ENCODE peak calls at places on chromosomes 4 and X, in seven cellular contexts. I is ascending aorta; J is caudate nucleus; R is GM13976; Q is NCI-H774; A is stimulated activated CD8-positive, alpha-beta memory T cell treated with anti-CD3 and anti-CD28 coated beads, Interleukin-15, amount 100 ng/mL, for 48 hours; P is activated CD4-positive, alpha-beta T cell treated with anti-CD3 and anti-CD28 coated beads for 1 hour. X is an unnamed sample.

GRCh38 chr4:142778908-142779307 is 67.2 kb downstream of the INPP4B start:
- DNase-seq in I (no peak), J (no peak), R (no peak), Q (no peak), A (no peak), P (no peak), X (no peak)

GRCh38 chr4:7539659-7540058 is 104.9 kb upstream of the PSAPL1 start:
- DNase-seq in I (no peak), J (no peak), R (no peak), Q (no peak), A (peak), P (peak), X (peak)

GRCh38 chrX:102784550-102784949 is 64.0 kb downstream of the GPRASP3 start:
- DNase-seq in I (no peak), J (no peak), R (no peak), Q (no peak), A (no peak), P (no peak), X (no peak)

GRCh38 chrX:24696241-24696640 is 2.5 kb downstream of the POLA1 start:
- DNase-seq in I (no peak), J (no peak), R (no peak), Q (no peak), A (no peak), P (no peak), X (no peak)

GRCh38 chr4:7817877-7818675 is 121.6 kb downstream of the AFAP1 start:
- DNase-seq in I (no peak), J (no peak), R (no peak), Q (no peak), A (no peak), P (no peak), X (no peak)

GRCh38 chr4:5980436-5981155 is 37.6 kb downstream of the C4orf50 start:
- DNase-seq in I (no peak), J (no peak), R (no peak), Q (no peak), A (no peak), P (no peak), X (no peak)

GRCh38 chr4:34108456-34108855 is 2135.9 kb downstream of the ARAP2 start:
- DNase-seq in I (no peak), J (no peak), R (no peak), Q (no peak), A (no peak), P (no peak), X (no peak)

GRCh38 chr4:8773124-8773931 is 98.3 kb downstream of the HMX1 start:
- DNase-seq in I (no peak), J (no peak), R (no peak), Q (no peak), A (no peak), P (no peak), X (no peak)

GRCh38 chr4:8181119-8181518 is 18.0 kb upstream of the SH3TC1 start:
- DNase-seq in I (no peak), J (no peak), R (no peak), Q (no peak), A (no peak), P (no peak), X (no peak)

GRCh38 chrX:7515681-7516413 is 327.1 kb upstream of the VCX start:
- DNase-seq in I (no peak), J (no peak), R (no peak), Q (no peak), A (no peak), P (no peak), X (no peak)

GRCh38 chr4:2402053-2402452 is 16.4 kb downstream of the ZFYVE28 start:
- DNase-seq in I (no peak), J (peak), R (no peak), Q (no peak), A (no peak), P (no peak), X (no peak)

GRCh38 chr4:148359769-148360168 is 82.4 kb downstream of the NR3C2 start:
- DNase-seq in I (no peak), J (no peak), R (no peak), Q (no peak), A (no peak), P (no peak), X (no peak)

GRCh38 chr4:122731676-122732075 is 828 bp upstream of the BBS12 start:
- DNase-seq in I (no peak), J (no peak), R (no peak), Q (no peak), A (no peak), P (no peak), X (no peak)

GRCh38 chr4:147714575-147715401 is 17.1 kb upstream of the ARHGAP10 start:
- DNase-seq in I (no peak), J (no peak), R (no peak), Q (no peak), A (no peak), P (no peak), X (no peak)

GRCh38 chrX:134803060-134803459 is 144.8 kb upstream of the PLAC1 start:
- DNase-seq in I (no peak), J (no peak), R (no peak), Q (no peak), A (no peak), P (no peak), X (no peak)

GRCh38 chrX:86421771-86422170 is 273.5 kb downstream of the DACH2 start:
- DNase-seq in I (no peak), J (no peak), R (no peak), Q (no peak), A (no peak), P (no peak), X (no peak)

GRCh38 chr4:1405636-1406415 is 416 bp downstream of the NKX1-1 start:
- DNase-seq in I (no peak), J (no peak), R (peak), Q (no peak), A (no peak), P (no peak), X (no peak)

GRCh38 chr4:153987291-153987690 is 198.4 kb upstream of the SFRP2 start:
- DNase-seq in I (no peak), J (no peak), R (no peak), Q (no peak), A (no peak), P (no peak), X (no peak)

GRCh38 chr4:28948501-28948900 is 1771.7 kb upstream of the PCDH7 start:
- DNase-seq in I (no peak), J (no peak), R (no peak), Q (no peak), A (no peak), P (no peak), X (no peak)

GRCh38 chrX:133005038-133005437 is 46.6 kb upstream of the HS6ST2 start:
- DNase-seq in I (no peak), J (no peak), R (peak), Q (no peak), A (no peak), P (no peak), X (no peak)

GRCh38 chr4:124903995-124904722 is 191.6 kb upstream of the ANKRD50 start:
- DNase-seq in I (no peak), J (no peak), R (no peak), Q (peak), A (no peak), P (no peak), X (no peak)